ENCODE peak calls at places on chromosomes 5 and 9, in five cellular contexts. Y is heart left ventricle, D is pancreas, K is progenitor cell of endocrine pancreas, C is HFF-Myc. T is an unnamed sample.

GRCh38 chr9:83936523-83936922 is 15.3 kb upstream of the KIF27 start:
- DNase-seq in D (no peak), C (no peak), Y (no peak), K (no peak), T (no peak)

GRCh38 chr5:178435321-178436238 is 154.6 kb downstream of the COL23A1 start:
- DNase-seq in Y (no peak), C (no peak), D (no peak), K (no peak), T (no peak)

GRCh38 chr5:8329773-8330172 is 460.8 kb downstream of the MTRR start:
- DNase-seq in D (no peak), C (no peak), K (no peak), Y (no peak), T (no peak)

GRCh38 chr5:40841068-40841805 is at the start of gene CARD6:
- DNase-seq in C (no peak), D (no peak), K (no peak), Y (no peak), T (no peak)

GRCh38 chr9:2158729-2159128 is 143.6 kb downstream of the SMARCA2 start:
- DNase-seq in C (no peak), D (no peak), Y (no peak), K (no peak), T (no peak)

GRCh38 chr5:172939561-172939960 is 19.7 kb upstream of the RPL26L1 start:
- DNase-seq in C (no peak), Y (peak; percentile 37), K (no peak), D (no peak), T (peak; percentile 39)

GRCh38 chr5:181133610-181134231 is 2.8 kb upstream of the OR2V1 start:
- DNase-seq in K (no peak), D (no peak), Y (peak; percentile 88), C (peak; percentile 53), T (no peak)

GRCh38 chr9:132099741-132100407 is 20.2 kb upstream of the MED27 start:
- DNase-seq in C (no peak), D (no peak), K (no peak), Y (no peak), T (no peak)

GRCh38 chr5:139061856-139062255 is 136.3 kb downstream of the SIL1 start:
- DNase-seq in Y (no peak), K (no peak), D (no peak), C (peak; percentile 19), T (peak; percentile 9)

GRCh38 chr5:132295505-132296411 is 1.6 kb downstream of the SLC22A4 start:
- DNase-seq in Y (no peak), C (no peak), D (no peak), K (no peak), T (no peak)

GRCh38 chr5:11306365-11306764 is 545.3 kb upstream of the DAP start:
- DNase-seq in C (no peak), D (no peak), K (no peak), Y (no peak), T (no peak)

GRCh38 chr5:132751444-132751843 is 4.2 kb downstream of the CCNI2 start:
- DNase-seq in K (no peak), C (no peak), Y (no peak), D (no peak), T (no peak)

GRCh38 chr5:132485641-132486317 is 4.8 kb downstream of the IRF1 start:
- DNase-seq in C (no peak), D (no peak), K (no peak), Y (peak; percentile 3), T (no peak)

GRCh38 chr5:96280946-96281393 is 152.1 kb downstream of the PCSK1 start:
- DNase-seq in K (no peak), Y (no peak), D (no peak), C (peak; percentile 49), T (no peak)

GRCh38 chr5:15791274-15791673 is 291.3 kb downstream of the FBXL7 start:
- DNase-seq in D (no peak), C (no peak), Y (no peak), K (no peak), T (no peak)
- TF ChIP-seq CTCF in D (no peak), C (no peak), Y (peak; percentile 17), K (no peak), T (no peak)

GRCh38 chr9:120439147-120439546 is 140.8 kb downstream of the CDK5RAP2 start:
- DNase-seq in K (no peak), D (no peak), Y (no peak), C (no peak), T (no peak)
- TF ChIP-seq CTCF in K (peak; percentile 55), D (no peak), Y (no peak), C (peak; percentile 65), T (peak; percentile 56)

GRCh38 chr5:26329562-26330189 is 708.7 kb downstream of the CDH9 start:
- DNase-seq in C (no peak), K (no peak), Y (no peak), D (no peak), T (no peak)
- TF ChIP-seq CTCF in C (no peak), K (peak; percentile 65), Y (peak; percentile 24), D (no peak), T (peak; percentile 68)

GRCh38 chr9:121537283-121537682 is 37.6 kb upstream of the GGTA1 start:
- DNase-seq in C (no peak), K (no peak), D (no peak), Y (no peak), T (no peak)

GRCh38 chr9:121541945-121542344 is 42.3 kb upstream of the GGTA1 start:
- DNase-seq in C (no peak), K (no peak), D (no peak), Y (no peak), T (no peak)

GRCh38 chr9:121541256-121541655 is 41.6 kb upstream of the GGTA1 start:
- DNase-seq in Y (no peak), C (no peak), K (no peak), D (no peak), T (no peak)

GRCh38 chr9:121532881-121533280 is 33.2 kb upstream of the GGTA1 start:
- DNase-seq in Y (no peak), C (no peak), K (no peak), D (no peak), T (no peak)

GRCh38 chr9:121538221-121538620 is 38.6 kb upstream of the GGTA1 start:
- DNase-seq in D (no peak), Y (no peak), C (no peak), K (no peak), T (no peak)
- TF ChIP-seq CTCF in D (no peak), Y (no peak), C (no peak), K (no peak), T (no peak)

GRCh38 chr9:117340422-117340821 is 74.4 kb downstream of the ASTN2 start:
- DNase-seq in C (no peak), K (no peak), D (no peak), Y (no peak), T (no peak)
- TF ChIP-seq CTCF in C (no peak), K (no peak), D (no peak), Y (no peak), T (no peak)